ENCODE peak calls at places on chromosome 6, in five cellular contexts. N, O, S, C and V are unnamed samples.

GRCh38 chr6:139841794-139842215 is 467.4 kb upstream of the CITED2 start:
- DNase-seq in N (peak), O (no peak), S (no peak), C (no peak), V (peak)

GRCh38 chr6:156508923-156509322 is 268.3 kb upstream of the ARID1B start:
- DNase-seq in N (no peak), O (no peak), S (no peak), C (no peak), V (peak)

GRCh38 chr6:3037578-3038365 is 30.5 kb upstream of the RIPK1 start:
- DNase-seq in N (no peak), O (no peak), S (no peak), C (no peak), V (no peak)

GRCh38 chr6:15966000-15966399 is 162.9 kb upstream of the MYLIP start:
- DNase-seq in N (no peak), O (no peak), S (no peak), C (no peak), V (no peak)

GRCh38 chr6:11196511-11197174 is 35.8 kb downstream of the NEDD9 start:
- DNase-seq in N (no peak), O (no peak), S (peak), C (no peak), V (no peak)

GRCh38 chr6:151666526-151666925 is 141.0 kb upstream of the ESR1 start:
- DNase-seq in N (no peak), O (no peak), S (no peak), C (no peak), V (no peak)

GRCh38 chr6:149938571-149939462 is 3.0 kb upstream of the ULBP2 start:
- DNase-seq in N (peak), O (no peak), S (no peak), C (no peak), V (peak)

GRCh38 chr6:3619201-3619600 is 132.3 kb downstream of the PXDC1 start:
- DNase-seq in N (no peak), O (no peak), S (no peak), C (no peak), V (no peak)

GRCh38 chr6:166341915-166342292 is 441 bp downstream of the SFT2D1 start:
- DNase-seq in N (no peak), O (no peak), S (peak), C (no peak), V (no peak)

GRCh38 chr6:24908555-24908954 is 27.2 kb downstream of the RIPOR2 start:
- DNase-seq in N (no peak), O (no peak), S (peak), C (no peak), V (no peak)

GRCh38 chr6:43593938-43594337 is 18.0 kb downstream of the POLH start:
- DNase-seq in N (no peak), O (no peak), S (no peak), C (no peak), V (no peak)

GRCh38 chr6:28211840-28212509 is 13.1 kb upstream of the ZSCAN9 start:
- DNase-seq in N (no peak), O (no peak), S (no peak), C (no peak), V (peak)

GRCh38 chr6:4210619-4211419 is 75.4 kb upstream of the ECI2 start:
- DNase-seq in N (peak), O (peak), S (peak), C (peak), V (peak)

GRCh38 chr6:45610374-45610773 is 232.6 kb upstream of the SUPT3H start:
- DNase-seq in N (no peak), O (no peak), S (no peak), C (no peak), V (no peak)

GRCh38 chr6:53679446-53679933 is 13.9 kb upstream of the KLHL31 start:
- DNase-seq in N (peak), O (peak), S (peak), C (no peak), V (peak)

GRCh38 chr6:69489970-69490369 is 306.8 kb downstream of the LMBRD1 start:
- DNase-seq in N (no peak), O (no peak), S (no peak), C (no peak), V (no peak)

GRCh38 chr6:11189865-11190624 is 42.4 kb downstream of the NEDD9 start:
- DNase-seq in N (no peak), O (no peak), S (no peak), C (no peak), V (no peak)

GRCh38 chr6:52574709-52575489 is 2.0 kb downstream of the TRAM2 start:
- DNase-seq in N (peak), O (no peak), S (peak), C (no peak), V (peak)

GRCh38 chr6:141667580-141668309 is 465.0 kb upstream of the GJE1 start:
- DNase-seq in N (no peak), O (peak), S (peak), C (no peak), V (no peak)

GRCh38 chr6:159602370-159603185 is 90.5 kb downstream of the SOD2 start:
- DNase-seq in N (no peak), O (no peak), S (peak), C (no peak), V (no peak)

GRCh38 chr6:121826156-121826810 is 390.8 kb downstream of the GJA1 start:
- DNase-seq in N (no peak), O (peak), S (peak), C (no peak), V (no peak)

GRCh38 chr6:166253277-166254229 is 54.6 kb downstream of the PRR18 start:
- DNase-seq in N (no peak), O (no peak), S (no peak), C (peak), V (peak)

GRCh38 chr6:151357758-151358436 is 33.5 kb downstream of the ZBTB2 start:
- DNase-seq in N (no peak), O (no peak), S (no peak), C (no peak), V (no peak)